ENCODE peak calls at places on chromosome 14, in eight cellular contexts. F, W, Q, E, Y, D, B and R are unnamed samples.

GRCh38 chr14:65102441-65103149 is at the start of gene MAX:
- DNase-seq in F (peak; percentile 90), W (peak; percentile 97), Q (peak; percentile 96), E (peak; percentile 94), Y (peak; percentile 99), D (peak; percentile 95), B (peak; percentile 97), R (peak; percentile 99)

GRCh38 chr14:75662966-75663365 is 1.9 kb downstream of the TTLL5 start:
- DNase-seq in F (no peak), W (no peak), Q (no peak), E (no peak), Y (no peak), D (no peak), B (no peak), R (peak; percentile 66)

GRCh38 chr14:92176476-92176875 is 54.7 kb downstream of the CPSF2 start:
- DNase-seq in F (no peak), W (no peak), Q (no peak), E (no peak), Y (no peak), D (no peak), B (no peak), R (no peak)

GRCh38 chr14:77319416-77319815 is 1.3 kb downstream of the POMT2 start:
- DNase-seq in F (no peak), W (no peak), Q (no peak), E (no peak), Y (no peak), D (no peak), B (no peak), R (no peak)

GRCh38 chr14:91281346-91281745 is 36.8 kb upstream of the GPR68 start:
- DNase-seq in F (no peak), W (no peak), Q (no peak), E (no peak), Y (no peak), D (no peak), B (no peak), R (no peak)

GRCh38 chr14:89427426-89428162 is 10.6 kb upstream of the FOXN3 start:
- DNase-seq in F (no peak), W (no peak), Q (no peak), E (no peak), Y (no peak), D (no peak), B (no peak), R (no peak)

GRCh38 chr14:71290960-71291466 is 383.8 kb downstream of the PCNX1 start:
- DNase-seq in F (peak; percentile 58), W (peak; percentile 31), Q (peak; percentile 23), E (no peak), Y (no peak), D (peak; percentile 3), B (no peak), R (peak; percentile 85)

GRCh38 chr14:105497671-105498429 is 6.8 kb downstream of the TEDC1 start:
- DNase-seq in F (no peak), W (no peak), Q (no peak), E (no peak), Y (no peak), D (no peak), B (no peak), R (no peak)

GRCh38 chr14:70972107-70972976 is 65.1 kb downstream of the PCNX1 start:
- DNase-seq in F (peak; percentile 44), W (peak; percentile 67), Q (peak; percentile 75), E (peak; percentile 92), Y (peak; percentile 95), D (peak; percentile 78), B (peak; percentile 62), R (peak; percentile 83)

GRCh38 chr14:76484355-76484754 is 108.4 kb downstream of the ESRRB start:
- DNase-seq in F (no peak), W (no peak), Q (no peak), E (no peak), Y (peak; percentile 28), D (no peak), B (no peak), R (no peak)

GRCh38 chr14:92647499-92648279 is 100.7 kb downstream of the LGMN start:
- DNase-seq in F (no peak), W (no peak), Q (no peak), E (no peak), Y (no peak), D (no peak), B (no peak), R (no peak)

GRCh38 chr14:76918751-76919421 is 92.7 kb downstream of the LRRC74A start:
- DNase-seq in F (no peak), W (peak; percentile 24), Q (peak; percentile 73), E (no peak), Y (peak; percentile 75), D (peak; percentile 84), B (peak; percentile 74), R (peak; percentile 98)

GRCh38 chr14:88613552-88614010 is 50.7 kb downstream of the ZC3H14 start:
- DNase-seq in F (no peak), W (peak; percentile 86), Q (no peak), E (no peak), Y (no peak), D (no peak), B (no peak), R (peak; percentile 81)

GRCh38 chr14:101997429-101998336 is 33.3 kb downstream of the DYNC1H1 start:
- DNase-seq in F (no peak), W (no peak), Q (no peak), E (no peak), Y (no peak), D (no peak), B (peak; percentile 73), R (no peak)

GRCh38 chr14:32022938-32023466 is 54.1 kb upstream of the ARHGAP5 start:
- DNase-seq in F (no peak), W (no peak), Q (no peak), E (no peak), Y (no peak), D (no peak), B (no peak), R (no peak)

GRCh38 chr14:101719708-101720107 is 41.8 kb upstream of the PPP2R5C start:
- DNase-seq in F (no peak), W (peak; percentile 33), Q (no peak), E (no peak), Y (peak; percentile 64), D (no peak), B (no peak), R (no peak)

GRCh38 chr14:89283327-89284060 is 133.5 kb downstream of the FOXN3 start:
- DNase-seq in F (no peak), W (no peak), Q (no peak), E (no peak), Y (no peak), D (no peak), B (no peak), R (no peak)

GRCh38 chr14:97408937-97409860 is 612.0 kb downstream of the VRK1 start:
- DNase-seq in F (peak; percentile 27), W (no peak), Q (no peak), E (no peak), Y (no peak), D (no peak), B (no peak), R (no peak)

GRCh38 chr14:97412933-97413574 is 615.9 kb downstream of the VRK1 start:
- DNase-seq in F (no peak), W (no peak), Q (no peak), E (no peak), Y (no peak), D (no peak), B (no peak), R (no peak)

GRCh38 chr14:97408503-97408902 is 611.3 kb downstream of the VRK1 start:
- DNase-seq in F (peak; percentile 27), W (no peak), Q (no peak), E (no peak), Y (no peak), D (no peak), B (no peak), R (no peak)

GRCh38 chr14:97411938-97412612 is 614.9 kb downstream of the VRK1 start:
- DNase-seq in F (no peak), W (no peak), Q (no peak), E (peak; percentile 54), Y (peak; percentile 76), D (no peak), B (no peak), R (no peak)

DNA sequence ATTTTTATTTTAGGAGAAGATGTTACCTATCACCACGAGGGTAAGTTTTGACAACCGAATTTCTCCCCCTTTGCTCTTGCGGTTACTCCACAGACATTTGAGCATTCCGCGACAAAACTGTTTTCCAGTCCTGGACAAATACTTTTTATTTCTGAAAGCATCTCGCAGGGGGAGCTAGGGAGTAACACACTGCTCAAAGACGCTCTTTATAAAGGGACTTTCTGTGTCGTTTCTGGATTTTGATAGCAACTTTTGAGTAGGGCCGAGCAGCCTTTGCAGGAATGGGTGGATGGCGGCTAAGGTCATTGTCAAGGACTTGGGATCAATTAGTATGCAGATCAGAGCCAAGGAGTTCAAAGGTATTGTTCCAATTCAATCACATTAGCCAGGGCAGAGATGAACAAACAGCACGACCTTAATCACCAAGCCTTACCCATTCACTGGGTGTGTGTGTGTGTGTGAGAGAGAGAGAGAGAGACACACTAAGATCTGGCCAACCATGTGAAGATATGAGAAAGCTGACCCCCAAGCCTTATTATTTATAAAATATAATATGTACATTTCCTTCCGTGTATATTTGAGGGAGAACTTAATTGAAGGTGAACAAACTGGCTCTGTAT is 613.6 kb downstream of the VRK1 start:
- DNase-seq in F (no peak), W (no peak), Q (no peak), E (no peak), Y (peak; percentile 36), D (no peak), B (no peak), R (no peak)
- TF ChIP-seq CTCF in F (peak; percentile 2), W (no peak), Q (peak; percentile 18), E (no peak), Y (peak; percentile 14), D (no peak), B (peak; percentile 11), R (no peak)

GRCh38 chr14:68181395-68182326 is 362.1 kb downstream of the RAD51B start:
- DNase-seq in F (peak; percentile 48), W (peak; percentile 68), Q (peak; percentile 34), E (no peak), Y (no peak), D (no peak), B (no peak), R (peak; percentile 79)
- H3K4me2 ChIP-seq in F (peak overlapping the region; percentile 24), W (peak overlapping the region; percentile 13), Q (peak overlapping the region; percentile 64), E (no peak overlapping the region), Y (no peak overlapping the region), D (no peak overlapping the region), B (peak overlapping the region; percentile 24), R (peak overlapping the region; percentile 8)

GRCh38 chr14:61623927-61624326 is 71.4 kb upstream of the HIF1A start:
- DNase-seq in F (no peak), W (no peak), Q (no peak), E (no peak), Y (no peak), D (no peak), B (no peak), R (no peak)
- TF ChIP-seq POLR2AphosphoS5 in F (no peak), W (no peak), Q (no peak), E (no peak), Y (no peak), D (no peak), B (no peak), R (no peak)

DNA sequence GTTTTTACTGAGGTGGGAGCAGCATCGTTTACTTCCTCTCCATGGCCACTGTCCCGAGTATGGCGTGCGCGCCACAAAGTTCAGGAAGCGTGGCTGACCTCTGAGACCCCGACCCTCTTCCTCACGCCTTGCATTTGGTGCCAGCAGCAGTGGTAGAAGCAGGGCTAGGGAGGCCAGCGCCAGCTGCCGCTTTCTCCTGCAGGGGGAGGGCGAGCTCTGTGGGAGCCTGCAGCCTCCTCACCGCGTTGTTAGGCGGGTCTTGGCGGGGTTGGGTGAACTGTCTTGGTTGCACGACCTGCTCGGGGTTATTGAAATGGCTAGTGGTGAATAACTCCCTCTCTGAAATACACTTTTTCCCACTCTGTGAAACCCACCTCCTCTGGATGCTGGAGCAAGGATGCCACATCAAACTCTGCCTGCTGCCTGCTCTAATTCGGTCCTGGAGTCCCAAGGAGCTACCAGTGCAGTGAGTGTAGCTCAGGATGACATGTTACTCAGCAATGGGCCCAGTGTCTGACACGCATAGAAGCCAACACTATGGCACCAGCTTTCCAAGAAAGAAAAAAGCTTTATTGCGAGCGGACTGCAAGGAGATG is 22.3 kb upstream of the TDRD9 start:
- DNase-seq in F (no peak), W (no peak), Q (no peak), E (peak; percentile 72), Y (peak; percentile 68), D (no peak), B (peak; percentile 53), R (peak; percentile 15)
- TF ChIP-seq CTCF in F (peak; percentile 18), W (peak; percentile 64), Q (no peak), E (peak; percentile 57), Y (peak; percentile 59), D (peak; percentile 52), B (no peak), R (peak; percentile 60)